ENCODE peak calls at places on chromosomes 6 and 20, in six cellular contexts. J is epithelial cell of esophagus, W is NCI-H510A treated with DMSO at 0.1 percent for 48 hours, P is stomach, R is RKO, I is hepatic stellate cell. K is an unnamed sample.

GRCh38 chr20:60976139-60976538 is 275.9 kb upstream of the CDH4 start:
- DNase-seq in I (no peak), J (no peak), P (no peak), W (no peak), R (no peak), K (no peak)

GRCh38 chr6:148521586-148521985 is 178.9 kb downstream of the SASH1 start:
- DNase-seq in J (peak), R (no peak), P (no peak), W (no peak), I (peak), K (peak)

GRCh38 chr6:23272536-23272935 is 703.2 kb downstream of the HDGFL1 start:
- DNase-seq in R (no peak), J (peak), P (no peak), W (no peak), I (no peak), K (peak)

GRCh38 chr20:35773154-35773751 is 1.4 kb downstream of the PHF20 start:
- DNase-seq in P (peak), J (peak), R (peak), W (no peak), I (no peak), K (no peak)

GRCh38 chr6:157397660-157398059 is 16.7 kb downstream of the ZDHHC14 start:
- DNase-seq in I (no peak), P (no peak), W (no peak), J (no peak), R (no peak), K (no peak)

GRCh38 chr6:111759836-111760785 is 113.1 kb downstream of the FYN start:
- DNase-seq in I (peak), R (no peak), P (no peak), J (no peak), W (no peak), K (no peak)

GRCh38 chr6:78910611-78911134 is 43.3 kb downstream of the IRAK1BP1 start:
- DNase-seq in R (no peak), I (peak), J (peak), W (no peak), P (no peak), K (peak)

GRCh38 chr20:59178983-59179595 is 15.5 kb downstream of the ZNF831 start:
- DNase-seq in P (no peak), J (no peak), R (no peak), W (no peak), I (no peak), K (no peak)

GRCh38 chr20:15992564-15992963 is 580.7 kb downstream of the KIF16B start:
- DNase-seq in R (no peak), I (no peak), J (peak), W (no peak), P (no peak), K (peak)

GRCh38 chr6:1626481-1626880 is 16.8 kb downstream of the FOXC1 start:
- DNase-seq in J (no peak), I (no peak), W (no peak), R (no peak), P (no peak), K (no peak)

GRCh38 chr6:106192824-106193223 is 106.7 kb downstream of the PRDM1 start:
- DNase-seq in J (peak), R (no peak), P (no peak), W (no peak), I (no peak), K (peak)

GRCh38 chr20:11891081-11891826 is 26.4 kb upstream of the BTBD3 start:
- DNase-seq in R (peak), I (peak), W (peak), P (peak), J (peak), K (peak)

GRCh38 chr20:45426621-45427020 is 10.7 kb downstream of the PIGT start:
- DNase-seq in P (no peak), I (no peak), J (no peak), R (no peak), W (no peak), K (no peak)

GRCh38 chr6:154414021-154414813 is 57.6 kb upstream of the IPCEF1 start:
- DNase-seq in R (no peak), W (no peak), P (no peak), J (no peak), I (no peak), K (peak)

GRCh38 chr6:89494131-89494793 is 61.3 kb downstream of the ANKRD6 start:
- DNase-seq in W (no peak), I (no peak), J (no peak), R (no peak), P (no peak), K (no peak)

GRCh38 chr6:33592280-33592594 is 12.2 kb upstream of the BAK1 start:
- DNase-seq in W (no peak), P (no peak), I (no peak), R (no peak), J (no peak), K (no peak)

GRCh38 chr20:5789827-5790226 is 39.6 kb downstream of the SHLD1 start:
- DNase-seq in R (no peak), P (no peak), I (no peak), J (no peak), W (no peak), K (no peak)

GRCh38 chr6:43869792-43870659 is 100.0 kb downstream of the VEGFA start:
- DNase-seq in P (no peak), J (no peak), I (no peak), W (no peak), R (no peak), K (no peak)

GRCh38 chr20:48627737-48628128 is 200.1 kb downstream of the PREX1 start:
- DNase-seq in J (no peak), W (no peak), I (no peak), P (no peak), R (no peak), K (no peak)

GRCh38 chr20:31713312-31714049 is 9.2 kb downstream of the BCL2L1 start:
- DNase-seq in I (peak), W (no peak), P (peak), J (peak), R (peak), K (peak)

GRCh38 chr6:71250050-71250689 is 38.4 kb upstream of the OGFRL1 start:
- DNase-seq in R (no peak), P (no peak), J (peak), W (no peak), I (peak), K (peak)

GRCh38 chr6:170189236-170189635 is 101.6 kb downstream of the DLL1 start:
- DNase-seq in P (no peak), I (no peak), J (no peak), W (no peak), R (no peak), K (no peak)

GRCh38 chr6:158018851-158019361 is 37.2 kb downstream of the SYNJ2 start:
- DNase-seq in P (no peak), W (no peak), R (no peak), J (no peak), I (peak), K (no peak)

GRCh38 chr6:89346433-89346832 is 6.1 kb downstream of the UBE2J1 start:
- DNase-seq in J (no peak), R (no peak), I (no peak), W (no peak), P (no peak), K (no peak)

GRCh38 chr6:12010635-12011275 is 1.4 kb upstream of the HIVEP1 start:
- DNase-seq in P (peak), R (no peak), J (no peak), W (peak), I (no peak), K (no peak)

GRCh38 chr20:5535211-5535756 is 214.9 kb upstream of the SHLD1 start:
- DNase-seq in I (peak), P (no peak), R (no peak), J (peak), W (no peak), K (peak)

GRCh38 chr20:11496382-11496781 is 421.3 kb upstream of the BTBD3 start:
- DNase-seq in W (no peak), J (no peak), P (no peak), R (no peak), I (no peak), K (no peak)

GRCh38 chr6:142942238-142942637 is 2.7 kb downstream of the HIVEP2 start:
- DNase-seq in J (no peak), W (no peak), P (no peak), I (no peak), R (no peak), K (no peak)

GRCh38 chr20:23666189-23666588 is 22.6 kb downstream of the CST4 start:
- DNase-seq in R (no peak), I (no peak), J (no peak), P (no peak), W (no peak), K (no peak)

GRCh38 chr6:81241717-81242116 is 510.8 kb downstream of the TENT5A start:
- DNase-seq in I (peak), J (peak), R (peak), P (no peak), W (no peak), K (peak)